ENCODE peak calls at places on chromosomes 5 and 9, in four cellular contexts. B, K, N and C are unnamed samples.

GRCh38 chr5:116856271-116856670 is 281.6 kb upstream of the SEMA6A start:
- DNase-seq in K (no peak), B (no peak), N (no peak), C (no peak)

GRCh38 chr9:98708933-98709911 is at the start of gene GABBR2:
- DNase-seq in N (peak; percentile 59), K (no peak), B (no peak), C (no peak)

GRCh38 chr5:134477462-134478245 is 47.8 kb upstream of the JADE2 start:
- DNase-seq in B (no peak), K (no peak), N (no peak), C (no peak)

GRCh38 chr5:132646867-132647266 is 11.1 kb upstream of the IL13 start:
- DNase-seq in B (no peak), K (no peak), N (no peak), C (no peak)

GRCh38 chr9:19184144-19184917 is 46.2 kb upstream of the DENND4C start:
- DNase-seq in N (no peak), K (peak; percentile 95), B (peak; percentile 74), C (peak; percentile 79)

GRCh38 chr5:41921874-41922273 is 3.2 kb upstream of the FBXO4 start:
- DNase-seq in B (no peak), K (no peak), N (no peak), C (no peak)

GRCh38 chr9:20242767-20243166 is 379.5 kb downstream of the MLLT3 start:
- DNase-seq in B (no peak), K (no peak), N (no peak), C (no peak)

GRCh38 chr9:3963266-3964019 is 336.4 kb downstream of the GLIS3 start:
- DNase-seq in K (peak; percentile 67), N (no peak), B (peak; percentile 50), C (no peak)

GRCh38 chr9:14532716-14533115 is 160.5 kb downstream of the ZDHHC21 start:
- DNase-seq in B (no peak), K (no peak), N (no peak), C (no peak)

GRCh38 chr5:124289122-124289521 is 457.3 kb downstream of the ZNF608 start:
- DNase-seq in N (peak; percentile 69), K (no peak), B (no peak), C (no peak)

GRCh38 chr5:90562331-90562730 is 3.7 kb downstream of the ADGRV1 start:
- DNase-seq in N (no peak), K (no peak), B (no peak), C (no peak)

GRCh38 chr5:90558344-90559192 is at the start of gene ADGRV1:
- DNase-seq in K (no peak), B (peak; percentile 43), N (peak; percentile 95), C (peak; percentile 73)

GRCh38 chr5:90560771-90561170 is 2.2 kb downstream of the ADGRV1 start:
- DNase-seq in K (no peak), N (no peak), B (no peak), C (no peak)

GRCh38 chr5:90563161-90563560 is 4.6 kb downstream of the ADGRV1 start:
- DNase-seq in K (no peak), B (no peak), N (no peak), C (no peak)

DNA sequence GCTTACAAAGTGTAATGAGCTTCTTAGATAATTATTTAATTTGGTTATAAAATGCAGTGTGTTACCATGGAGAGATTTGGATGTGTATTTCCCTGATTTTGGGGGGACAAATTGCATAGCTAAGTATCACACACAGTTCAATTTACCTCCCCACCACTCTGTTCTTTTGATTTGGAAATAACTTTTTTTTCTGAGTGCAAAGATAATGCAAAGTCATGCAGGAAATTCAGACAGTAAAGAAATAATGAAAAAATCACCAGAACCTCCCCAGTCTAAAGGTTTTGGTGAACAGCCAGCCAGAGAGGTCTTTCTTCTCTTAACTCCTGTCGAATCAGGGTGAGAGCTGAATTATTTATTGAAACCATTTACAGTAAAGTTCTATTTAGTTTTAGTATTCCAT is 3.2 kb downstream of the ADGRV1 start:
- DNase-seq in N (no peak), B (no peak), K (no peak), C (no peak)
- H3K27me3 ChIP-seq in N (peaks cover 14% of the 10 kb centered on the region), B (peaks cover 59% of the 10 kb centered on the region), K (peaks cover 16% of the 10 kb centered on the region), C (no peaks in the 10 kb centered on the region)

DNA sequence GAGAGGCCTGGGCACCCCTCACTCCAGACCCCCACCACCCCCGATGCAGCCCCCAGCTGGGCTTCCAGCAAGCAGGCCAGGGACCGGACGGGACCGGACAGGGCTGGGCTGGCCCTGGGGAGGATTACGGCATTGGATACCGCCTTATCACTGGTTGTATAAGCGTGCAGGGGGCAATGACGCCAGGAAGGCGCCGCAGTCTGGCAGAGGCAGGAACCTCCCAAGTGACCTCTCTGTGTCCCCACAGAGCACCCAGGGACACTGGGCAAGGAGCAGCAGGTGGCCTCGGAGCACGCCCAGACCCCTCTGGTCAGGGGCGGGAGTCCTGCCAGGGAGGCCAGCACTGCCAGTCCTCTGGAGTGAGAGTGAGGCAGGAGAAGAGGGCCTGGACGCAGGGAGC is 723 bp upstream of the LCN15 start:
- DNase-seq in N (no peak), B (no peak), K (peak; percentile 59), C (no peak)
- H3K27me3 ChIP-seq in N (no peaks in the 10 kb centered on the region), B (peaks cover 18% of the 10 kb centered on the region), K (peaks cover 11% of the 10 kb centered on the region), C (peaks cover 18% of the 10 kb centered on the region)

DNA sequence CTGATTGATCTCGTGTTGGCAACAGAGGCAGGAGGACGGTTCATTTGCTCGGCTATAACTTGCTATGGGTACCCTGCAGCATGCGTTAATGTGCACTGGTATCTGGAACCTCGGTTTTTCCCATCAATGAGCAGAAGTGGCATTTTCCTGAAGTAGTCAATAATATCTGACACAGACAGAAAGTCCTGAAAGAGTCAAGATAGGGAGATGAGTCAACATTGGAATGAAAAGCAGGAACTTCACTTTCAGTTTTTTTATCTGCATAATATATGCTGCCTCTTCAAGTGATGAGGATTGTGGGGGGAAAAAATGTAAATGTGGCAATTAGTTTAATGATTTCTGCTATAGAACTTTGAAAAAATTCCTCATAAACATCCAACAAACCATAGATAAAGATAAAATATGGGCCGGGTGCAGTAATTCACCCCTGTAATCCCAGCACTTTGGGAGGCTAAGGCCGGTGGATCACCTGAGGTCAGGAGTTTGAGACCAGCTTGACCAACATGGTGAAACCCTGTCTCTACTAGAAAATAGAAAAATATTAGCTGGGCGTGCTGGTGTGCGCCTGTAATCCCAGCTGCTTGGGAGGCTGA is 15.9 kb downstream of the C5orf58 start:
- DNase-seq in K (no peak), B (peak; percentile 24), N (no peak), C (no peak)
- H3K27me3 ChIP-seq in K (no peaks in the 10 kb centered on the region), B (peaks cover 41% of the 10 kb centered on the region), N (peaks cover 13% of the 10 kb centered on the region), C (no peaks in the 10 kb centered on the region)

DNA sequence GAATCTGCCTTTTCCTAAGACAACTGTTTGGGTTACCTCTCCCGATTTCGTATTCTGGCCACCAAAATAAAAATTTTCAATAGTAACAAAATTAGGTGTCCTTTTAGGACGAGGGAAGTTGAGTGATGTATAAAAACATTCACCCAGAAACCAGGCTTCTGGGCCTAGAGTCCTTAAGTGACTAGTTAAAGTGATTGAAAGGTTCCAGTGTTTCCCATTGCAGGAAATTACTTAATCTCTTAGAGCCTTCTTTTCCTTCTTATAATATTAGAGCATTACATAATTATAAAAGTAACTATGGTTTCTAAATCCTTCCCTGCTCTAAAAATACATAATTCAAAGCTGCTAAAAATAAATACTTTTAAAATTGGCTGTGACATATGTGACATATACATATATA is 7.3 kb downstream of the MCIDAS start:
- DNase-seq in B (no peak), K (no peak), N (no peak), C (no peak)
- H3K27me3 ChIP-seq in B (no peaks in the 10 kb centered on the region), K (peaks cover 50% of the 10 kb centered on the region), N (peaks cover 91% of the 10 kb centered on the region), C (peaks cover 45% of the 10 kb centered on the region)

GRCh38 chr5:174737335-174737734 is 13.0 kb downstream of the MSX2 start:
- DNase-seq in N (no peak), K (no peak), B (no peak), C (no peak)
- H3K27me3 ChIP-seq in N (peaks cover 56% of the 10 kb centered on the region), K (peaks cover 17% of the 10 kb centered on the region), B (peaks cover 22% of the 10 kb centered on the region), C (peaks cover 37% of the 10 kb centered on the region)

GRCh38 chr9:132160802-132161742 is 786 bp upstream of the NTNG2 start:
- DNase-seq in N (no peak), B (no peak), K (no peak), C (peak; percentile 26)

GRCh38 chr9:132162764-132163456 is 1.1 kb downstream of the NTNG2 start:
- DNase-seq in N (no peak), B (no peak), K (no peak), C (no peak)

GRCh38 chr9:132163876-132164603 is 2.2 kb downstream of the NTNG2 start:
- DNase-seq in N (no peak), K (no peak), B (no peak), C (no peak)

GRCh38 chr9:132163457-132163875 is 1.6 kb downstream of the NTNG2 start:
- DNase-seq in K (no peak), B (no peak), N (peak; percentile 60), C (no peak)

GRCh38 chr9:132161743-132162187 is at the start of gene NTNG2:
- DNase-seq in B (no peak), N (no peak), K (no peak), C (no peak)
- H3K27me3 ChIP-seq in B (peaks cover 87% of the 10 kb centered on the region), N (peaks cover 100% of the 10 kb centered on the region), K (peaks cover 33% of the 10 kb centered on the region), C (peaks cover 82% of the 10 kb centered on the region)

GRCh38 chr5:141492168-141492885 is 3.4 kb downstream of the PCDHGC5 start:
- DNase-seq in N (no peak), B (no peak), K (peak; percentile 56), C (no peak)
- H3K27me3 ChIP-seq in N (peaks cover 38% of the 10 kb centered on the region), B (no peaks in the 10 kb centered on the region), K (no peaks in the 10 kb centered on the region), C (peaks cover 23% of the 10 kb centered on the region)

GRCh38 chr9:36898621-36899020 is 135.4 kb downstream of the PAX5 start:
- DNase-seq in K (no peak), N (no peak), B (no peak), C (no peak)

GRCh38 chr9:36896296-36896695 is 137.8 kb downstream of the PAX5 start:
- DNase-seq in K (peak; percentile 27), N (no peak), B (no peak), C (no peak)

GRCh38 chr9:36895744-36896260 is 138.3 kb downstream of the PAX5 start:
- DNase-seq in K (peak; percentile 26), N (no peak), B (no peak), C (no peak)

GRCh38 chr9:36897476-36897875 is 136.6 kb downstream of the PAX5 start:
- DNase-seq in N (no peak), K (no peak), B (no peak), C (no peak)

DNA sequence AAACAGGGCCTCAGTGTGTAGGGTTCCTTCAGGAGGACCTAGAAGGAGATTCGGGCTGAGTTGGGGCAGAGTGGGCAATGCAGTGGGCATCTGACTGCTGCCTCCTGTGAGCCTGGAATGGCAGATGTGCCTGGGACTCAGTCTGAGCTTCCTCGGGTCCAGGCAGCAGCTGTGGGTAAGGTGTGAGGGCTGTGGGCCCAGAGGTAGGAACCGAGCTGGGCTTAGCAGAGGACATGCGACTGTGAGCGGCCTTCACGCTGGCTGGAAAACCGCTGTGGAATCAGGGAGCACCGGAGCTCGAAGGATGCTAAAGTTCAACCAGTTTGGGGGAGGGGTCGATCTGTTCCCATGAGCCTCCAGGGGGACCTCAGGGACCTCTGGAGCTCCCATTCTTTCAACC is 137.0 kb downstream of the PAX5 start:
- DNase-seq in K (peak; percentile 39), N (no peak), B (no peak), C (no peak)
- H3K27me3 ChIP-seq in K (no peaks in the 10 kb centered on the region), N (peaks cover 94% of the 10 kb centered on the region), B (peaks cover 35% of the 10 kb centered on the region), C (peaks cover 57% of the 10 kb centered on the region)